ENCODE peak calls at places on chromosomes 12 and 14, in six cellular contexts. P, L, X, R, J and C are unnamed samples.

GRCh38 chr14:101808020-101808641 is 46.6 kb downstream of the PPP2R5C start:
- DNase-seq in P (no peak), L (no peak), X (no peak), R (no peak), J (peak), C (no peak)

GRCh38 chr12:19245656-19246055 is 116.1 kb downstream of the PLEKHA5 start:
- DNase-seq in P (no peak), L (no peak), X (no peak), R (no peak), J (no peak), C (no peak)

GRCh38 chr14:92978229-92979021 is 55.5 kb downstream of the CHGA start:
- DNase-seq in P (no peak), L (no peak), X (no peak), R (no peak), J (no peak), C (no peak)

GRCh38 chr14:53956427-53957201 is at the start of gene BMP4:
- DNase-seq in P (peak), L (no peak), X (no peak), R (no peak), J (peak), C (no peak)

GRCh38 chr12:95522692-95523091 is 28.6 kb downstream of the USP44 start:
- DNase-seq in P (no peak), L (no peak), X (no peak), R (no peak), J (no peak), C (no peak)

GRCh38 chr14:96224480-96225096 is 19.9 kb downstream of the BDKRB2 start:
- DNase-seq in P (no peak), L (no peak), X (no peak), R (no peak), J (no peak), C (no peak)

GRCh38 chr12:131832393-131833231 is 4.4 kb downstream of the MMP17 start:
- DNase-seq in P (no peak), L (no peak), X (no peak), R (no peak), J (no peak), C (no peak)

GRCh38 chr12:12902036-12902435 is 10.7 kb downstream of the GPRC5A start:
- DNase-seq in P (no peak), L (no peak), X (no peak), R (no peak), J (no peak), C (no peak)

GRCh38 chr12:115752913-115753726 is 524.4 kb downstream of the MED13L start:
- DNase-seq in P (peak), L (peak), X (no peak), R (peak), J (peak), C (peak)